ENCODE peak calls at places on chromosomes 11 and 22, in ten cellular contexts. C, F, S, O, Q, L, D, W, H and Y are unnamed samples.

GRCh38 chr22:21802056-21802455 is 65.4 kb downstream of the MAPK1 start:
- DNase-seq in C (peak; percentile 21), L (no peak), D (no peak), F (no peak), S (no peak), W (peak; percentile 67), O (no peak), Q (no peak), H (no peak), Y (no peak)

GRCh38 chr11:63532799-63533475 is 3.7 kb upstream of the PLAAT4 start:
- DNase-seq in O (no peak), F (no peak), L (no peak), H (no peak), C (no peak), Q (peak; percentile 60), W (peak; percentile 11), S (no peak), D (no peak), Y (no peak)

GRCh38 chr22:29569011-29569678 is 11.8 kb downstream of the NIPSNAP1 start:
- DNase-seq in H (no peak), S (no peak), W (no peak), F (no peak), C (no peak), O (no peak), Q (no peak), L (no peak), D (no peak), Y (peak; percentile 61)

GRCh38 chr22:47168900-47169800 is 406.7 kb downstream of the TBC1D22A start:
- DNase-seq in H (peak; percentile 9), S (no peak), C (peak; percentile 10), F (no peak), W (no peak), Q (peak; percentile 23), O (no peak), L (peak; percentile 4), D (no peak), Y (peak; percentile 7)

GRCh38 chr11:7348432-7349298 is 97.0 kb downstream of the SYT9 start:
- DNase-seq in Q (no peak), F (no peak), O (no peak), H (no peak), L (no peak), D (no peak), S (no peak), W (peak; percentile 4), C (no peak), Y (no peak)

GRCh38 chr11:83831929-83832328 is 545.8 kb upstream of the CCDC90B start:
- DNase-seq in W (no peak), C (no peak), Q (no peak), H (no peak), O (no peak), S (no peak), D (no peak), L (no peak), F (no peak), Y (no peak)

GRCh38 chr11:128692750-128693578 is 908 bp upstream of the FLI1 start:
- DNase-seq in Q (no peak), L (no peak), S (no peak), D (peak; percentile 56), O (peak; percentile 42), F (no peak), W (peak; percentile 75), C (no peak), H (peak; percentile 56), Y (no peak)

GRCh38 chr22:38754247-38755154 is 1.3 kb downstream of the SUN2 start:
- DNase-seq in C (peak; percentile 50), L (peak; percentile 69), O (peak; percentile 57), F (peak; percentile 32), W (peak; percentile 52), H (peak; percentile 62), S (peak; percentile 65), D (peak; percentile 69), Q (peak; percentile 76), Y (peak; percentile 43)

GRCh38 chr11:113855803-113856202 is 19.6 kb downstream of the USP28 start:
- DNase-seq in O (no peak), H (no peak), S (no peak), L (no peak), Q (no peak), F (no peak), D (no peak), C (no peak), W (no peak), Y (no peak)

GRCh38 chr22:29156507-29156906 is 49.2 kb upstream of the EMID1 start:
- DNase-seq in D (no peak), O (no peak), F (peak; percentile 15), Q (no peak), H (no peak), L (no peak), W (peak; percentile 30), C (no peak), S (peak; percentile 69), Y (peak; percentile 55)

GRCh38 chr11:15539645-15540044 is 424.9 kb downstream of the INSC start:
- DNase-seq in W (no peak), Q (no peak), D (no peak), H (no peak), C (no peak), L (no peak), O (no peak), S (no peak), F (no peak), Y (no peak)

GRCh38 chr11:107856180-107856980 is 2.2 kb downstream of the SLC35F2 start:
- DNase-seq in S (no peak), Q (no peak), C (no peak), D (no peak), L (no peak), F (no peak), W (no peak), O (no peak), H (no peak), Y (no peak)

GRCh38 chr11:44992181-44992582 is 41.5 kb upstream of the TP53I11 start:
- DNase-seq in Q (no peak), F (no peak), H (no peak), C (peak; percentile 25), O (no peak), W (peak; percentile 5), S (no peak), L (peak; percentile 12), D (no peak), Y (no peak)

GRCh38 chr11:118117790-118118601 is 31.2 kb upstream of the SMIM35 start:
- DNase-seq in L (no peak), W (no peak), O (no peak), Q (no peak), F (no peak), H (no peak), S (no peak), C (no peak), D (no peak), Y (no peak)

GRCh38 chr22:37187552-37187890 is 526 bp downstream of the C1QTNF6 start:
- DNase-seq in F (no peak), D (no peak), L (peak; percentile 40), C (peak; percentile 32), Q (no peak), W (peak; percentile 83), H (peak; percentile 19), S (no peak), O (no peak), Y (no peak)

GRCh38 chr11:78967811-78968210 is 393.1 kb upstream of the NARS2 start:
- DNase-seq in O (no peak), F (no peak), L (no peak), C (no peak), H (no peak), S (no peak), Q (no peak), D (no peak), W (no peak), Y (no peak)

GRCh38 chr11:109089144-109089543 is 332.8 kb upstream of the C11orf87 start:
- DNase-seq in C (no peak), O (no peak), H (no peak), Q (no peak), D (no peak), S (no peak), L (no peak), W (no peak), F (no peak), Y (no peak)

GRCh38 chr11:44775366-44776356 is 48.9 kb downstream of the TSPAN18 start:
- DNase-seq in O (peak; percentile 51), S (peak; percentile 89), L (peak; percentile 68), H (peak; percentile 48), W (peak; percentile 51), C (peak; percentile 36), F (peak; percentile 7), Q (peak; percentile 12), D (peak; percentile 79), Y (peak; percentile 80)

GRCh38 chr11:8702598-8702915 is 20.0 kb downstream of the RPL27A start:
- DNase-seq in F (no peak), Q (no peak), C (no peak), O (no peak), S (no peak), W (no peak), H (no peak), D (no peak), L (no peak), Y (no peak)

GRCh38 chr11:102981324-102981910 is 25.9 kb upstream of the MMP13 start:
- DNase-seq in F (no peak), O (no peak), L (no peak), S (no peak), W (peak; percentile 54), Q (no peak), D (no peak), H (no peak), C (no peak), Y (no peak)

GRCh38 chr11:102391549-102392237 is 44.7 kb downstream of the BIRC2 start:
- DNase-seq in Q (no peak), O (no peak), W (no peak), F (no peak), S (no peak), L (no peak), D (no peak), H (no peak), C (peak; percentile 77), Y (no peak)

GRCh38 chr22:49450521-49450920 is 377.2 kb downstream of the BRD1 start:
- DNase-seq in L (no peak), O (no peak), F (no peak), S (no peak), C (no peak), D (no peak), W (no peak), H (no peak), Q (peak; percentile 11), Y (no peak)

GRCh38 chr11:116611998-116612620 is 160.7 kb downstream of the BUD13 start:
- DNase-seq in S (no peak), H (no peak), Q (no peak), F (no peak), D (no peak), L (no peak), W (no peak), C (no peak), O (no peak), Y (no peak)

GRCh38 chr11:105236631-105237030 is 97.1 kb upstream of the CARD18 start:
- DNase-seq in Q (no peak), F (no peak), D (no peak), O (no peak), S (no peak), H (no peak), C (peak; percentile 63), W (no peak), L (no peak), Y (no peak)

GRCh38 chr11:75625970-75626691 is 42.7 kb downstream of the MAP6 start:
- DNase-seq in C (peak; percentile 64), W (peak; percentile 88), D (no peak), S (no peak), F (no peak), H (no peak), L (peak; percentile 75), O (no peak), Q (no peak), Y (no peak)